ENCODE peak calls at places on chromosomes 16 and 17, in five cellular contexts. P is brain microvascular endothelial cell, F is lower leg skin, J is HFF-Myc, V is adrenal gland. R is an unnamed sample.

GRCh38 chr16:57761301-57761700 is 25.7 kb downstream of the KATNB1 start:
- DNase-seq in F (no peak), P (no peak), J (no peak), V (no peak), R (no peak)

GRCh38 chr17:13981881-13982280 is 87.4 kb upstream of the COX10 start:
- DNase-seq in F (no peak), P (peak), V (no peak), J (no peak), R (peak)

GRCh38 chr16:15518412-15519351 is 84.3 kb downstream of the BMERB1 start:
- DNase-seq in F (no peak), J (no peak), P (peak), V (peak), R (peak)

GRCh38 chr17:51152766-51153209 is 571 bp upstream of the NME1 start:
- DNase-seq in F (no peak), P (no peak), J (no peak), V (no peak), R (peak)

GRCh38 chr17:80630721-80631120 is 86.1 kb downstream of the RPTOR start:
- DNase-seq in V (peak), J (no peak), P (no peak), F (no peak), R (no peak)

GRCh38 chr16:54166342-54166865 is 120.2 kb downstream of the IRX3 start:
- DNase-seq in V (no peak), J (no peak), P (no peak), F (no peak), R (no peak)

GRCh38 chr17:34561328-34561727 is 18.1 kb upstream of the TMEM132E start:
- DNase-seq in F (no peak), V (no peak), P (no peak), J (no peak), R (no peak)

GRCh38 chr16:73071131-73071940 is 23.4 kb upstream of the ZFHX3 start:
- DNase-seq in P (no peak), F (no peak), V (peak), J (no peak), R (peak)

GRCh38 chr17:82228842-82229685 is at the start of gene SLC16A3:
- DNase-seq in P (no peak), J (no peak), V (no peak), F (no peak), R (peak)

GRCh38 chr16:57178296-57178695 is 7.5 kb downstream of the PSME3IP1 start:
- DNase-seq in J (no peak), F (no peak), V (no peak), P (no peak), R (no peak)

GRCh38 chr16:66270333-66270927 is 96.1 kb upstream of the CDH5 start:
- DNase-seq in F (no peak), P (peak), V (peak), J (no peak), R (peak)

GRCh38 chr16:71775949-71776348 is 32.7 kb downstream of the AP1G1 start:
- DNase-seq in F (no peak), V (no peak), J (no peak), P (no peak), R (no peak)

GRCh38 chr17:73348824-73349095 is 37.0 kb upstream of the CDC42EP4 start:
- DNase-seq in P (no peak), V (no peak), J (no peak), F (no peak), R (no peak)

GRCh38 chr17:61393550-61393903 is 6.1 kb upstream of the TBX2 start:
- DNase-seq in V (no peak), P (no peak), F (no peak), J (no peak), R (no peak)

GRCh38 chr17:57293077-57293476 is 36.8 kb downstream of the MSI2 start:
- DNase-seq in V (no peak), F (peak), J (no peak), P (peak), R (no peak)

GRCh38 chr16:51500306-51500705 is 349.2 kb upstream of the SALL1 start:
- DNase-seq in P (no peak), V (no peak), J (no peak), F (no peak), R (peak)

GRCh38 chr17:55326030-55326429 is 61.3 kb downstream of the HLF start:
- DNase-seq in F (no peak), J (no peak), V (no peak), P (no peak), R (no peak)

GRCh38 chr17:29546085-29546484 is 20.8 kb downstream of the ABHD15 start:
- DNase-seq in P (no peak), J (no peak), F (no peak), V (no peak), R (peak)

DNA sequence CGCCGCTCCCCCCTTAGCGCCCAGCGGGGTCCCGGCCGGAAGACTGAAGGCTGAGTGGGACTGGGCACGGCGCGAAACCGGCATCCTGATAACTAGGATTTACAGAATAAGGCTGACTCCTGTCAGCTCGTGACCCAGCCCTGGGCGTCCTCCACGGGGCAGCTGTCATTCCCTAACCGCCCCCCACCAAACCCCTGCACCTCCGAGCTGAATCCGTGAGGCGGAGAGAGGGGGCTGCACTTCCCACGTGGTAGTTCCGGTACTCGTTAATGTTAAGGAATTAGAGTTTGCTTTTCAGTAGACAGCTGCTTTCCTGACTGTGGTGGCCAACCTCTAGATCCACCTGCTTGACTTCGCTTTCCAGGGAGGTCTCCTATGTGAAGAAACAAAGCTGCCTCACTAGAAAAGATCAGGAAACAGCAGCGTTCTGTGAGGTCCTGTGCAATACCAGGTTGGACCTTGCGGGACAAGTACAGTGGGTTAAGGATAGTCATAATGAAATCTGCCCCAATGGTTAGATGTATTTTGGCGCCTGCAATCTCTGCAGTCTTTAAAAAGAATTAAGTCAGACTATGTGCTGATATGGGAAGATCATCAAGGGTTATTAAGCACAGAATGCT is 1.0 kb upstream of the WBP2 start:
- DNase-seq in F (no peak), P (no peak), V (peak), J (no peak), R (no peak)
- H3K4me3 ChIP-seq in F (peak), P (peak), V (peak), J (peak), R (peak)

DNA sequence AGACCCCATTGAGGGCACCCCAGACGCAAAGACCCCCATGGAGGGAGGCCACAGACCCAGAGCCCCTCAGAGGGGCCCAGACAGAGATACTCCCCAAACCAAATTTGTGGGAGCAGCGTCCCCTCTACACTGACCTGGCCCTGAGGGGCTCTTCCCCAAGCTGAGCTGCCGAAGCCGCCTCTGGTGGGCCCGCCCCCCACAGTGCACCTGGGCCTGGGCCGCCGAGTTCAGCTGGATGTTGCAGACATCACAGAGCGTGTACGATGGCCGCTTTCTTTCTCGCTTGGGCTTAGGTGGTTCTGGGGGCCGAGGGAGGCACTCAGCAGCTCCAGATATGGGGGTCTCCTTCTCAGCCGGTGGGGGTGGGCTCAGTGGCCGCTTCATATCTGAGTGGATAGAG is 12.3 kb upstream of the C17orf113 start:
- DNase-seq in V (no peak), F (no peak), J (no peak), P (no peak), R (no peak)
- H3K4me3 ChIP-seq in V (no peak), F (no peak), J (no peak), P (no peak), R (no peak)

GRCh38 chr16:760498-761343 is at the start of gene MSLN:
- DNase-seq in F (no peak), P (no peak), J (no peak), V (no peak), R (peak)
- H3K4me3 ChIP-seq in F (no peak), P (no peak), J (no peak), V (no peak), R (no peak)

GRCh38 chr16:88805340-88805715 is 1.7 kb downstream of the CDT1 start:
- DNase-seq in J (no peak), P (no peak), F (no peak), V (no peak), R (no peak)

GRCh38 chr16:88805887-88806393 is 2.4 kb downstream of the CDT1 start:
- DNase-seq in F (no peak), P (no peak), J (no peak), V (no peak), R (no peak)

GRCh38 chr16:88803264-88803987 is at the start of gene CDT1:
- DNase-seq in F (peak), J (no peak), V (peak), P (peak), R (peak)

GRCh38 chr16:88804173-88804551 is 573 bp downstream of the CDT1 start:
- DNase-seq in F (no peak), V (no peak), J (no peak), P (no peak), R (no peak)

DNA sequence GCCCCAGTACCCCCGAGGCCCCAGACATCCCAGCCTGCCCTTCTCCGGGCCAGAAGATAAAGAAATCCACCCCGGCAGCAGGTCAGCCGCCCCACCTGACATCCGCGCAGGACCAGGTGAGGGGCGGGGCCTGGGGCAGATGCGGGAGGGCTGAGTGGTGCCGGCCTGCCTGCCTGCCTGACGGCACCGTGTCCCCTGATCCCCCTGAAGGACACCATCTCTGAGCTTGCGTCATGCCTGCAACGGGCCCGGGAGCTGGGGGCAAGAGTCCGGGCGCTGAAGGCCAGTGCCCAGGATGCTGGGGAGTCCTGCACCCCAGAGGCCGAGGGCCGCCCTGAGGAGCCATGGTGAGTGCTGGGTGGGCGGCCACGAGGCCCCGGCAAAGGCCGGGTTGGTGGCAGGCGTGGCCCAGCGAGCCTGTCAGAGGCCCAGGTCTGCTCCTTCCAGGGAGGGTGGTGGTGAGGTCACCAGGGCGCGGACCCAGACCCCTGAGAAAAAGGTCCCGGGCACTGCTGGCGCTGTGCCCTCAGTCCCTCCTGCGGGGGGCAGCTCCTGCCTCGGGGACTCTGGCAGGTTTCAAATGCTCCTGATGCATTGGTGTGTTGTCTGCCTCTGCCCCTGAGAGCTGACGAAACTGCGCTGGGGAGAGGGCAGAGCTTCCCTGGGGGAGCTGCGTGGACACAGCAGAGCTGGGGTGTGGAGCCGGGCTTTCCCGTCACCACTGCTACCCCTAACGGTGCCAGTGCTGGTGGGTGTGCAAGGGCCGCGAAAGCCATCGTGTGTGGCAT is 1.2 kb downstream of the CDT1 start:
- DNase-seq in J (no peak), V (no peak), P (no peak), F (no peak), R (no peak)
- H3K4me3 ChIP-seq in J (peak), V (no peak), P (peak), F (no peak), R (peak)

DNA sequence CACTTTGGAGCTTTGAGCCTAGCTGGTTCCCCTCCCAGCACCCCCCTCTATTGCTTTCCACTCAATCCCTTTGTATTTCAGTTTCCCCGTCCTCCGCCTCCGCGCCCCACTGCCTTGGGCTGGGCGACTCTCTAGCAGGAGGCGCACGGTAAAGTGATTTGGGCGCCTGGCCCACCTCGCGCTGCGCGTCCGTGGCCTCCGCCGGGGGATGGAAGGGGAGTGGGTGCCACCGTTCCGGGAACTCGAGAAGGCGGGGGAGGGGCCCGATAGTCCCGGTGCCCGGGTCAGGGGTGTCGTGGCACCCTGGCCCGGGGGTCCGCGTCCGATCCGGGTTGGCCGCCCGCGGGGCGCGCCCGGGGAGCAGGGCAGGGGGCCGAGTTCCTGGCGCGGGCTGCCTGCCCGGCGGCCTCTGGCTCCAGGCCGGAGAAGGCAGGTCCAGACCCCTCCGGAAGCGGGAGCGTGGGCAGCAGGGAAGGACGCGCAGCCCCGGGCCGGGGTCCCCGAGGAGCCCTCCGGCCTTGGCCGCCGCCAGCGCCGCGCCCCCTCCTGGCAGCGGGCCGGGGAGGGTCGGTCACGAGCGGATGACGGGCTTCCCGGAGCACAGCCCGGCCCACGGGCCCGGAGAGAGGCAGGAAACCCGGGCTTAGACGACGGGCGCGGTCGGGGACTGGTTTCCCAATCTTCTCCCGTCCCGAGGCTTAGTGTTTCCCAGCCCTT is 15.8 kb downstream of the MEOX1 start:
- DNase-seq in F (peak), V (peak), P (no peak), J (no peak), R (peak)
- H3K4me3 ChIP-seq in F (peak), V (peak), P (peak), J (peak), R (peak)

DNA sequence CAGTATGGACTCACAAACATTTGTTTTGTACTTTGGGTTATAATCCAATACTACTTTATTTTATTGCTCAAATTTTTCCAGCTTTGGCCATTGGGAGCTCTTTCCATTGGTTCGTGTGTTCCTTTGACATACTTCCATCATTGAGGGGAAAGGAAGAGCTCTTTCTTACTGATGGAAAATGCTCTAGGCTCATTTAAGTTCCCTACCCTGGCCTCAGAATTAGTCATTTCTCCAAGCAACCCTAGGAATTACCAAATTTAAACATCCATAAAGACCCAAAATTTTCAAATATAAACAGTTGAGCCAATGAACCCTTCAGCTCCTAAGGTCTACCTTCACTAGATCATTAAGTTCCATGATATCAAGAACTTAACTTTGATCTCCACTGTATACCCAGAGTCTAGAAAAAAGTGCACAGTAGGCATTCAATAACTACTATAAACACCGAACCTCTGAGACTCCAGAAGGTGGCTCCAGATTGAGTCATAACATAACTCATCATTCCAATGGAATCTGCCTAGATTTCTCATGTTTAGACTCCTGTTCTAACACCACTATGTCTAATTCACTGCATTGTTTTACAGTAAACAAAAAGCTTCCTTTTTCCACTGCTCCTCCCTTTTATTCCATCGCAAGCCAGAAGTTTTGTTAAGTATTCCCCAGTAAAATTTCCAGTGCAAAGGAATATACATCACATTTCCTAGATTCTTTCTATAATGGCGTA is 39.0 kb downstream of the SMURF2 start:
- DNase-seq in F (no peak), P (peak), J (peak), V (no peak), R (peak)
- H3K4me3 ChIP-seq in F (no peak), P (no peak), J (no peak), V (no peak), R (no peak)

GRCh38 chr17:64448665-64449512 is at the start of gene MILR1:
- DNase-seq in P (peak), F (peak), V (no peak), J (peak), R (peak)
- H3K4me3 ChIP-seq in P (peak), F (no peak), V (peak), J (no peak), R (peak)

GRCh38 chr17:16988749-16989229 is 16.9 kb upstream of the TNFRSF13B start:
- DNase-seq in J (no peak), V (no peak), P (no peak), F (no peak), R (peak)
- H3K4me3 ChIP-seq in J (no peak), V (no peak), P (no peak), F (no peak), R (no peak)

GRCh38 chr16:27720731-27721547 is 171.0 kb downstream of the KATNIP start:
- DNase-seq in V (no peak), F (no peak), J (no peak), P (no peak), R (no peak)
- H3K4me3 ChIP-seq in V (no peak), F (no peak), J (no peak), P (no peak), R (no peak)